ENCODE peak calls at places on chromosomes 3 and 15, in five cellular contexts. S is KBM-7, D is GDM1, E is hippocampal formation, K is nephron progenitor cell. R is an unnamed sample.

GRCh38 chr3:130997291-130997690 is 29.3 kb downstream of the ASTE1 start:
- DNase-seq in S (no peak), K (no peak), D (no peak), E (no peak), R (no peak)

GRCh38 chr3:177358968-177359600 is 161.8 kb upstream of the TBL1XR1 start:
- DNase-seq in E (no peak), K (peak), S (peak), D (no peak), R (peak)

GRCh38 chr3:192802957-192803899 is 75.9 kb upstream of the FGF12 start:
- DNase-seq in D (no peak), S (peak), E (peak), K (no peak), R (peak)

GRCh38 chr3:14863324-14864100 is 44.8 kb downstream of the FGD5 start:
- DNase-seq in D (no peak), S (no peak), E (no peak), K (no peak), R (no peak)

GRCh38 chr3:134367412-134367811 is 6.8 kb downstream of the AMOTL2 start:
- DNase-seq in D (no peak), E (no peak), K (no peak), S (no peak), R (no peak)

GRCh38 chr3:189734061-189734460 is 102.9 kb downstream of the TP63 start:
- DNase-seq in D (no peak), K (no peak), E (no peak), S (no peak), R (no peak)

GRCh38 chr3:95401693-95402092 is 1338.8 kb downstream of the NSUN3 start:
- DNase-seq in D (no peak), K (no peak), E (no peak), S (no peak), R (no peak)

GRCh38 chr3:87501076-87501475 is 224.7 kb upstream of the POU1F1 start:
- DNase-seq in K (no peak), S (no peak), E (no peak), D (no peak), R (no peak)

GRCh38 chr3:126848991-126849390 is 133.9 kb upstream of the PLXNA1 start:
- DNase-seq in S (no peak), K (no peak), D (no peak), E (no peak), R (no peak)

GRCh38 chr3:196643201-196643749 is 3.8 kb downstream of the NRROS start:
- DNase-seq in D (peak), S (peak), K (no peak), E (no peak), R (no peak)

GRCh38 chr3:141941093-141941492 is 64.7 kb downstream of the ATP1B3 start:
- DNase-seq in E (no peak), S (peak), D (no peak), K (no peak), R (no peak)

GRCh38 chr3:132553811-132554210 is 43.3 kb upstream of the ACKR4 start:
- DNase-seq in S (no peak), E (no peak), K (no peak), D (no peak), R (no peak)

GRCh38 chr3:134446800-134447199 is 39.0 kb downstream of the ANAPC13 start:
- DNase-seq in S (no peak), D (no peak), E (no peak), K (no peak), R (no peak)

GRCh38 chr15:74044267-74045110 is 37.9 kb downstream of the GOLGA6A start:
- DNase-seq in E (no peak), S (no peak), D (no peak), K (no peak), R (no peak)

GRCh38 chr3:183046883-183047282 is 52.4 kb downstream of the MCCC1 start:
- DNase-seq in K (no peak), S (no peak), E (no peak), D (no peak), R (no peak)

GRCh38 chr15:64897345-64897985 is 14.2 kb upstream of the ANKDD1A start:
- DNase-seq in K (no peak), S (peak), E (no peak), D (peak), R (no peak)

GRCh38 chr3:150844484-150844883 is 60.8 kb downstream of the MINDY4B start:
- DNase-seq in D (no peak), E (no peak), S (no peak), K (no peak), R (no peak)

GRCh38 chr15:64519897-64520296 is 59.5 kb downstream of the ZNF609 start:
- DNase-seq in D (no peak), E (no peak), K (no peak), S (no peak), R (peak)

GRCh38 chr3:45972534-45973402 is 22.9 kb downstream of the FYCO1 start:
- DNase-seq in E (peak), S (peak), K (no peak), D (peak), R (no peak)

GRCh38 chr15:87971076-87971475 is 285.5 kb downstream of the NTRK3 start:
- DNase-seq in S (no peak), K (no peak), D (no peak), E (no peak), R (no peak)

GRCh38 chr3:179046497-179047353 is 24.9 kb downstream of the ZMAT3 start:
- DNase-seq in D (no peak), S (no peak), K (no peak), E (no peak), R (no peak)

GRCh38 chr3:30470566-30470965 is 135.8 kb upstream of the TGFBR2 start:
- DNase-seq in K (no peak), E (no peak), D (no peak), S (no peak), R (no peak)

GRCh38 chr3:23826382-23827061 is 20.8 kb downstream of the UBE2E1 start:
- DNase-seq in E (no peak), K (no peak), S (peak), D (no peak), R (no peak)

GRCh38 chr15:68315495-68316007 is 38.0 kb downstream of the FEM1B start:
- DNase-seq in D (no peak), E (no peak), K (peak), S (no peak), R (no peak)

GRCh38 chr3:149553781-149554451 is 79.4 kb downstream of the TM4SF4 start:
- DNase-seq in E (peak), D (no peak), S (no peak), K (no peak), R (peak)

GRCh38 chr3:102410616-102411015 is 24.2 kb upstream of the ZPLD1 start:
- DNase-seq in S (no peak), E (no peak), K (no peak), D (no peak), R (no peak)

R was measured in NCI-H524.